ENCODE peak calls at places on chromosomes 6 and 20, in six cellular contexts. One of them, this sample, is unnamed.

GRCh38 chr6:1689141-1689540 is 79.4 kb downstream of the FOXC1 start:
- DNase-seq in HepG2: no peak
- DNase-seq in A549: no peak
- DNase-seq in WTC11: no peak
- DNase-seq in K562: no peak
- DNase-seq in H1: no peak
- DNase-seq in this sample: no peak

GRCh38 chr20:14829897-14830296 is 492.5 kb upstream of the FLRT3 start:
- DNase-seq in HepG2: no peak
- DNase-seq in A549: no peak
- DNase-seq in WTC11: no peak
- DNase-seq in K562: no peak
- DNase-seq in H1: no peak
- DNase-seq in this sample: no peak

GRCh38 chr6:72966628-72967280 is 258.5 kb downstream of the KHDC1L start:
- DNase-seq in HepG2: no peak
- DNase-seq in A549: no peak
- DNase-seq in WTC11: no peak
- DNase-seq in K562: no peak
- DNase-seq in H1: no peak
- DNase-seq in this sample: peak

GRCh38 chr20:25865715-25866656 is 169.3 kb upstream of the ZNF337 start:
- DNase-seq in HepG2: peak
- DNase-seq in A549: peak
- DNase-seq in WTC11: peak
- DNase-seq in K562: peak
- DNase-seq in H1: no peak
- DNase-seq in this sample: peak

GRCh38 chr6:83707829-83708545 is 914 bp downstream of the SNAP91 start:
- DNase-seq in HepG2: no peak
- DNase-seq in A549: no peak
- DNase-seq in WTC11: peak
- DNase-seq in K562: no peak
- DNase-seq in H1: peak
- DNase-seq in this sample: peak

GRCh38 chr20:4272225-4272624 is 256.9 kb upstream of the RNF24 start:
- DNase-seq in HepG2: no peak
- DNase-seq in A549: no peak
- DNase-seq in WTC11: no peak
- DNase-seq in K562: no peak
- DNase-seq in H1: no peak
- DNase-seq in this sample: no peak

GRCh38 chr6:112912351-112913101 is 565.4 kb downstream of the RFPL4B start:
- DNase-seq in HepG2: no peak
- DNase-seq in A549: no peak
- DNase-seq in WTC11: no peak
- DNase-seq in K562: no peak
- DNase-seq in H1: no peak
- DNase-seq in this sample: peak

GRCh38 chr20:7765221-7765620 is 175.0 kb downstream of the HAO1 start:
- DNase-seq in HepG2: no peak
- DNase-seq in A549: no peak
- DNase-seq in WTC11: no peak
- DNase-seq in K562: no peak
- DNase-seq in H1: no peak
- DNase-seq in this sample: no peak

GRCh38 chr6:137811912-137812553 is 55.0 kb upstream of the TNFAIP3 start:
- DNase-seq in HepG2: no peak
- DNase-seq in A549: no peak
- DNase-seq in WTC11: no peak
- DNase-seq in K562: no peak
- DNase-seq in H1: no peak
- DNase-seq in this sample: no peak

GRCh38 chr20:62045118-62045517 is 20.6 kb downstream of the TAF4 start:
- DNase-seq in HepG2: no peak
- DNase-seq in A549: no peak
- DNase-seq in WTC11: no peak
- DNase-seq in K562: no peak
- DNase-seq in H1: no peak
- DNase-seq in this sample: no peak

GRCh38 chr20:62045529-62046277 is 20.0 kb downstream of the TAF4 start:
- DNase-seq in HepG2: no peak
- DNase-seq in A549: no peak
- DNase-seq in WTC11: no peak
- DNase-seq in K562: no peak
- DNase-seq in H1: no peak
- DNase-seq in this sample: no peak

GRCh38 chr20:62043131-62043914 is 22.4 kb downstream of the TAF4 start:
- DNase-seq in HepG2: peak
- DNase-seq in A549: no peak
- DNase-seq in WTC11: no peak
- DNase-seq in K562: no peak
- DNase-seq in H1: no peak
- DNase-seq in this sample: no peak

GRCh38 chr20:62046431-62046830 is 19.2 kb downstream of the TAF4 start:
- DNase-seq in HepG2: no peak
- DNase-seq in A549: no peak
- DNase-seq in WTC11: no peak
- DNase-seq in K562: no peak
- DNase-seq in H1: no peak
- DNase-seq in this sample: no peak

GRCh38 chr20:62044671-62045070 is 21.0 kb downstream of the TAF4 start:
- DNase-seq in HepG2: no peak
- DNase-seq in A549: no peak
- DNase-seq in WTC11: no peak
- DNase-seq in K562: no peak
- DNase-seq in H1: no peak
- DNase-seq in this sample: no peak
- TF ChIP-seq JUN in HepG2: no peak
- TF ChIP-seq JUN in A549: no peak
- TF ChIP-seq JUN in WTC11: no peak
- TF ChIP-seq JUN in K562: no peak
- TF ChIP-seq JUN in H1: no peak
- TF ChIP-seq JUN in this sample: no peak

DNA sequence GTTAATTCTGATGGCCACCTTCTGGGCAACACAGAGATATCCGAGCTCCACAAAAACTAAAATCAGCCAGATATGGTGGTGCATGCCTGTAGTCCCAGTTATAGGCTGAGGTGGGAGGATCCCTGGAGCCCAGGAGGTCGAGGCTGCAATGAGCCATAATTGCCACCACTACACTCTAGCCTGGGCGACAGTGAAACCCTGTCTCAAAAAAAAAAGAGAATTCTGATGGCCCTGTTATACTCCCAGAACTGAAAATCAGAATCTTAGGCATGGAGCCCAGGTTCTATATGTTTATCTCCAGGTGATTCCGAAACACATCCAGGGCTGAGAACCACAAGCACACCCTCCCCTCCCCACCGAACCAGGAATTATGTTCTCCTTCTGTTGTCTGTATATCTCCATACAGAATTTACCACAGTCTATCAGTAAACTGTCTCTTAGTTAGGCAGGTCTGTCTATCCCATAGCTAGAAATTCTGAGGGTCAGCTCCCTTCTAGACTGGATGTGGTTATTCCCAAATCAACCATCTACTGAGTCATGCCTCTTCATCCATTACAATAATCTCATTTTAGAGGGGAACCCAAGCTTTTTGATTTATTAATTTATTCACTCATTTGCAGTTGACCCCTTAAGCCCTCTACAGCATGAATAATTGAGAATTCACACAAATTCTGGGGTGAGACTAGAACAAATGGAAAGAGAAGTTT is 24.8 kb upstream of the CCND3 start:
- DNase-seq in HepG2: no peak
- DNase-seq in A549: no peak
- DNase-seq in WTC11: no peak
- DNase-seq in K562: no peak
- DNase-seq in H1: no peak
- DNase-seq in this sample: no peak
- TF ChIP-seq JUN in HepG2: no peak
- TF ChIP-seq JUN in A549: no peak
- TF ChIP-seq JUN in WTC11: no peak
- TF ChIP-seq JUN in K562: no peak
- TF ChIP-seq JUN in H1: no peak
- TF ChIP-seq JUN in this sample: no peak

GRCh38 chr20:59441860-59442810 is 141.7 kb downstream of the EDN3 start:
- DNase-seq in HepG2: no peak
- DNase-seq in A549: no peak
- DNase-seq in WTC11: no peak
- DNase-seq in K562: no peak
- DNase-seq in H1: no peak
- DNase-seq in this sample: no peak
- TF ChIP-seq JUN in HepG2: no peak
- TF ChIP-seq JUN in A549: no peak
- TF ChIP-seq JUN in WTC11: no peak
- TF ChIP-seq JUN in K562: no peak
- TF ChIP-seq JUN in H1: no peak
- TF ChIP-seq JUN in this sample: no peak

DNA sequence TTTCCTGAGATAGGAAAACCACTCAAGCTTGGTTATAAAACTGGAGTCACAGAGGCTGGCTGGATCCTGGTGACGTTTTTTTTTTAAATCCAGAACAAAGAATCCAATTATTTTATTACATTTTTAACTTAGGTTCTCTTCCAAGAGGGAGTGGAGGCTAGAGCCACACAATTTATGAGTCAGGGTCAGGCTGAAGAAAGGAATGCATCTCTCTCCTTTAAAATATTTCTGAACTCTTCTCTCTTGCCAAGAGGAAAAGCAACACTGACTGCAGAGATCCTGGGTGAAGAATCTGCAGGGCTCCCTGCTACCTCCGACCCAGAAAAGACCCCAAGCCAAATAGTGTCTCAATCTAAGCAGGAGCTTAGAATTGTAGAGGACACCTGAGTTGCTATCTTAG is 88.5 kb upstream of the SSTR4 start:
- DNase-seq in HepG2: no peak
- DNase-seq in A549: no peak
- DNase-seq in WTC11: no peak
- DNase-seq in K562: no peak
- DNase-seq in H1: no peak
- DNase-seq in this sample: no peak
- TF ChIP-seq JUN in HepG2: no peak
- TF ChIP-seq JUN in A549: no peak
- TF ChIP-seq JUN in WTC11: no peak
- TF ChIP-seq JUN in K562: no peak
- TF ChIP-seq JUN in H1: no peak
- TF ChIP-seq JUN in this sample: no peak

DNA sequence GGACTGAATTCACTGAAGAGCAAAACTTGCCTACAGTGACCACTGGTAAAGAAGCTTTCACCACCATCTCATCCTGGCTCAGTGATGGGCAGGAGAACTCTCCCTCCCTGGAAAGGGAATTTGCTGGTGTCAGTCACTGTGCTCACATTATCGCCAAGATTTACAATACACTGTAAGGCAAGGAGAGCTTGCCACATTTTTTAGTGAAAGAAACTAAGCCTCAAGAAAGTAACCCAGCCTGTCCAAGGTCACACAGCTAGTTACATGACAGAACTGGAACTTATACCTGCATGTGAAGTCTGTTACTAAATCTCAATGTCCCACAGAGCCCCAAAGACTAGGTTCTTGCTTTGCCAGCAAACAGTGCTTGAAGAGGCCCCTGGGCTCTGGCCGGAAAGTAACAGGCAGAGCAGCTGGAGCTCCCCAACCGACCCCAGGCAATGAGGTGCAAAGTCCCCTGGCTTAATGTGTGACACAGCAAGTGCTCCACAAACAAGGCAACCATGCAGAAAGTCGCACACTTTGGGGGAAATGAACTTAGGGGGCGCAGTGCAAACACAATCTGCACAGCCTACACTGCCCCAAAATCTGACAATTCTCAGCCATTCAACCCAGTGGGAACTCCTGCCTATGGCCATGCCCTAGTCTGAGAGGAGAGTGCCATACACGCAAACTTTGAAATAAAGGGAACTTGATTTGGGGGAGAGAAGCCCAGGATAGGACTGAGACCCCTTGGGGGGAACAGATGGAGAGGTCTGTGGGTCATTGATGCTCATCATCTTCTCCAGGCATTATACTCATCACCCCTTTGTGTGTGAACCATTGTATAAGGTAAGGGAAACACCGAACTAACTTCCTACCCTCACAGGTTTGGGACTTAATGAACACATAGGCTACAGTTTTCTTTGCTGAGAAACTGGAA is 1.9 kb downstream of the BCL2L1 start:
- DNase-seq in HepG2: peak
- DNase-seq in A549: no peak
- DNase-seq in WTC11: no peak
- DNase-seq in K562: no peak
- DNase-seq in H1: no peak
- DNase-seq in this sample: peak
- TF ChIP-seq JUN in HepG2: peak
- TF ChIP-seq JUN in A549: no peak
- TF ChIP-seq JUN in WTC11: no peak
- TF ChIP-seq JUN in K562: no peak
- TF ChIP-seq JUN in H1: no peak
- TF ChIP-seq JUN in this sample: no peak

DNA sequence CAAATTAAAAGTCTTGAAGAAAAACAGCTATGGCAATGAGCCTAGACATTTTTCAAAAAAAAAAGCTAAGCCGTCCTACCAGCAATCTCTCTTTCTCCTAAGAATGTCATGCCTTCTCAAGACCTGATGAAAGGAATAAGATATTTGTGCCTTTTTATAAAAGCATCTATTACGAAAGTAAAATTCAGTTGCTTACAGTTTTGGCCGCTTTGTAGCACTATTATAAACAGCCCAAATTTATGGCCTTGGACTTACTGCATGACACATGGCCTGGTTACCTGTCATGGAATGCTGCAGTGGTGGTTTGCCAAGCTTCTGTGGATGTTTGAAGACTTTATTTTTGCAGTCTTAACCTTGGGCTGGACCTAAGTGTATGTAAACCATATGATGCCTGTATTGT is 22.2 kb upstream of the VAPB start:
- DNase-seq in HepG2: no peak
- DNase-seq in A549: no peak
- DNase-seq in WTC11: no peak
- DNase-seq in K562: no peak
- DNase-seq in H1: no peak
- DNase-seq in this sample: no peak
- TF ChIP-seq JUN in HepG2: no peak
- TF ChIP-seq JUN in A549: no peak
- TF ChIP-seq JUN in WTC11: no peak
- TF ChIP-seq JUN in K562: no peak
- TF ChIP-seq JUN in H1: no peak
- TF ChIP-seq JUN in this sample: no peak

GRCh38 chr6:148867851-148868250 is 121.0 kb downstream of the UST start:
- DNase-seq in HepG2: no peak
- DNase-seq in A549: no peak
- DNase-seq in WTC11: no peak
- DNase-seq in K562: no peak
- DNase-seq in H1: no peak
- DNase-seq in this sample: no peak
- TF ChIP-seq JUN in HepG2: no peak
- TF ChIP-seq JUN in A549: no peak
- TF ChIP-seq JUN in WTC11: no peak
- TF ChIP-seq JUN in K562: no peak
- TF ChIP-seq JUN in H1: no peak
- TF ChIP-seq JUN in this sample: no peak